ENCODE peak calls at places on chromosomes 16 and 17, in seven cellular contexts. J, E, A, N, Y, W and R are unnamed samples.

GRCh38 chr17:32909787-32910369 is 18.1 kb upstream of the TMEM98 start:
- DNase-seq in J (peak; percentile 76), E (peak; percentile 89), A (peak; percentile 94), N (peak; percentile 90), Y (peak; percentile 16), W (peak; percentile 90), R (peak; percentile 90)

GRCh38 chr17:75899767-75900468 is 3.2 kb upstream of the TRIM65 start:
- DNase-seq in J (no peak), E (no peak), A (no peak), N (no peak), Y (no peak), W (no peak), R (no peak)

GRCh38 chr17:2892305-2892971 is 96.2 kb downstream of the RAP1GAP2 start:
- DNase-seq in J (no peak), E (peak; percentile 69), A (no peak), N (peak; percentile 75), Y (no peak), W (no peak), R (peak; percentile 87)

GRCh38 chr17:82330322-82331239 is 3.0 kb downstream of the SECTM1 start:
- DNase-seq in J (no peak), E (peak; percentile 77), A (no peak), N (no peak), Y (no peak), W (no peak), R (peak; percentile 81)

GRCh38 chr17:78144146-78144719 is 2.0 kb upstream of the C17orf99 start:
- DNase-seq in J (peak; percentile 60), E (peak; percentile 97), A (no peak), N (peak; percentile 45), Y (no peak), W (no peak), R (peak; percentile 91)

GRCh38 chr16:84821728-84822676 is 2.2 kb downstream of the CRISPLD2 start:
- DNase-seq in J (no peak), E (peak; percentile 56), A (no peak), N (no peak), Y (no peak), W (no peak), R (peak; percentile 67)

GRCh38 chr16:49539758-49540157 is 166.2 kb downstream of the C16orf78 start:
- DNase-seq in J (no peak), E (no peak), A (no peak), N (no peak), Y (no peak), W (no peak), R (no peak)

GRCh38 chr16:78227855-78228254 is 128.4 kb downstream of the WWOX start:
- DNase-seq in J (no peak), E (no peak), A (peak; percentile 72), N (no peak), Y (no peak), W (peak; percentile 53), R (no peak)

GRCh38 chr17:56169621-56170020 is 16.3 kb downstream of the ANKFN1 start:
- DNase-seq in J (no peak), E (no peak), A (peak; percentile 66), N (no peak), Y (no peak), W (no peak), R (no peak)

GRCh38 chr16:49592507-49593422 is 219.2 kb downstream of the C16orf78 start:
- DNase-seq in J (no peak), E (peak; percentile 43), A (no peak), N (no peak), Y (peak; percentile 10), W (no peak), R (peak; percentile 41)

GRCh38 chr16:976389-976931 is 5.1 kb upstream of the SOX8 start:
- DNase-seq in J (no peak), E (no peak), A (no peak), N (no peak), Y (no peak), W (no peak), R (no peak)

GRCh38 chr16:82979406-82980111 is 352.8 kb downstream of the CDH13 start:
- DNase-seq in J (no peak), E (peak; percentile 40), A (no peak), N (no peak), Y (no peak), W (no peak), R (peak; percentile 61)

GRCh38 chr17:30304778-30305177 is 13.0 kb upstream of the BLMH start:
- DNase-seq in J (no peak), E (peak; percentile 54), A (no peak), N (no peak), Y (no peak), W (no peak), R (peak; percentile 45)

GRCh38 chr17:8922451-8922850 is 43.1 kb downstream of the PIK3R5 start:
- DNase-seq in J (no peak), E (peak; percentile 88), A (peak; percentile 55), N (peak; percentile 91), Y (no peak), W (no peak), R (peak; percentile 91)

GRCh38 chr17:29138184-29138955 is 41.8 kb downstream of the MYO18A start:
- DNase-seq in J (no peak), E (no peak), A (no peak), N (no peak), Y (peak; percentile 33), W (no peak), R (no peak)

GRCh38 chr16:86186361-86186760 is 287.4 kb downstream of the IRF8 start:
- DNase-seq in J (no peak), E (no peak), A (no peak), N (no peak), Y (no peak), W (no peak), R (no peak)

GRCh38 chr17:63688396-63689020 is 11.4 kb downstream of the LIMD2 start:
- DNase-seq in J (no peak), E (no peak), A (no peak), N (no peak), Y (no peak), W (no peak), R (no peak)

GRCh38 chr17:73650147-73650546 is 5.9 kb upstream of the SDK2 start:
- DNase-seq in J (no peak), E (no peak), A (no peak), N (no peak), Y (no peak), W (no peak), R (no peak)

GRCh38 chr17:2068101-2068518 is 13.2 kb downstream of the HIC1 start:
- DNase-seq in J (no peak), E (peak; percentile 73), A (no peak), N (peak; percentile 77), Y (no peak), W (no peak), R (peak; percentile 67)

GRCh38 chr17:78474631-78475146 is 96.2 kb downstream of the PGS1 start:
- DNase-seq in J (no peak), E (no peak), A (no peak), N (no peak), Y (peak; percentile 21), W (no peak), R (no peak)

GRCh38 chr17:36937001-36937960 is at the start of gene LHX1:
- DNase-seq in J (no peak), E (no peak), A (no peak), N (no peak), Y (no peak), W (no peak), R (no peak)

GRCh38 chr17:81665205-81666091 is 957 bp downstream of the OXLD1 start:
- DNase-seq in J (no peak), E (peak; percentile 42), A (no peak), N (peak; percentile 15), Y (peak; percentile 9), W (peak; percentile 65), R (peak; percentile 18)

GRCh38 chr17:71438631-71439146 is 682.1 kb upstream of the SOX9 start:
- DNase-seq in J (no peak), E (peak; percentile 76), A (no peak), N (peak; percentile 94), Y (no peak), W (peak; percentile 39), R (peak; percentile 85)
- TF ChIP-seq CTCF in J (no peak), E (no peak), A (no peak), N (no peak), Y (no peak), W (no peak), R (no peak)

GRCh38 chr17:16466407-16466806 is 25.6 kb downstream of the LRRC75A start:
- DNase-seq in J (no peak), E (no peak), A (no peak), N (no peak), Y (no peak), W (no peak), R (no peak)

GRCh38 chr17:16464641-16465312 is 27.2 kb downstream of the LRRC75A start:
- DNase-seq in J (no peak), E (no peak), A (no peak), N (no peak), Y (no peak), W (no peak), R (no peak)

GRCh38 chr17:16467044-16467443 is 24.9 kb downstream of the LRRC75A start:
- DNase-seq in J (no peak), E (no peak), A (no peak), N (no peak), Y (no peak), W (no peak), R (no peak)

GRCh38 chr17:16464001-16464640 is 27.9 kb downstream of the LRRC75A start:
- DNase-seq in J (no peak), E (no peak), A (no peak), N (no peak), Y (no peak), W (no peak), R (no peak)

DNA sequence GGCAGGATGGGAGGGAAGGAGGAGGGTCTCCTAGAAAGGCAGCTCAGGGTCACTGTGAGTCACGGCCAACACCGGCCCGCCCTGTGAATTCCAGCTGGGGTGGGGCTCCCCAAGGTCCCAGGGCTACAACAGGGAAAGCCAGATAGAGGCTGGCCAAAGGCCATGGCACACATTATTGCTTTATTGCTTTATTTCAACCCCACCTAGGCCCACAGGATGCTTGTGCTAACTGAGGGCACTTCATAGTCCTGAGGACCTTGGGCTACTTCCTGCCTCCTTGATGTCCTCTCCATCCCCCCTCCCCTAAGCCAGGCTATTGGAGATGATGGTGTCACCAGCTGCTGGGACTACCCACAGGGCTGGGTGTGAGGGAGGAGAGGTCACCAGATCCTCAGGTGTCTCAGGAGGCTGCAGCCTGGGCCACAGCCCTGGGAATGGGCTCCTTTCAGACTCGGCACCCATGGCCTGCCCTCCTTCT is 26.1 kb downstream of the LRRC75A start:
- DNase-seq in J (no peak), E (no peak), A (no peak), N (no peak), Y (no peak), W (peak; percentile 83), R (no peak)
- H3K4me3 ChIP-seq in J (no peak overlapping the region), E (no peak overlapping the region), A (no peak overlapping the region), N (no peak overlapping the region), Y (no peak overlapping the region), W (no peak overlapping the region), R (no peak overlapping the region)

GRCh38 chr16:3235856-3236669 is 1.1 kb upstream of the ZNF200 start:
- DNase-seq in J (no peak), E (no peak), A (no peak), N (no peak), Y (no peak), W (peak; percentile 79), R (no peak)
- TF ChIP-seq CTCF in J (no peak), E (no peak), A (no peak), N (no peak), Y (no peak), W (no peak), R (no peak)

DNA sequence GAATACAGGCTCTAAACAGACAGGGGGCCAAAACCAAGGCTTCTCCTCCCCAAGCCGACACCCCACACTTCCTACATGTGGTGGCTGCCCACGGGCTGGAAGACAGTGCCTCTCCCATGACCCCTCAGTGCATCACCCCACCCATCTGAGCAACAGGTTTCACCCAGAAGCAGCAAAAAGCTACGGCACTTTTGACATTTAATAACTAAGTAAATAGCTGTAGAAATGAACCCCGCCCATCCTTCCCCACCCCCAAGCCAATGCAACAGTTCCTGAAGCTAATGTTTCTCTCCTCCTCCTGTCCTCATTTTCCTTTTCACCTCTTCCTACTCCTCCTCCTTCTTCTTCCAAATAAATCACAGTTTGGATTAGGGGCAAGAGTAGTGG is 9.9 kb upstream of the SOX9 start:
- DNase-seq in J (no peak), E (no peak), A (no peak), N (no peak), Y (no peak), W (no peak), R (no peak)
- H3K4me3 ChIP-seq in J (no peak overlapping the region), E (no peak overlapping the region), A (no peak overlapping the region), N (no peak overlapping the region), Y (no peak overlapping the region), W (no peak overlapping the region), R (no peak overlapping the region)